ENCODE peak calls at places on chromosomes 7 and 10, in four cellular contexts. A, V, J and X are unnamed samples.

GRCh38 chr10:7364474-7364873 is 46.4 kb downstream of the SFMBT2 start:
- DNase-seq in J (no peak), V (no peak), A (no peak), X (no peak)

GRCh38 chr10:35641430-35642015 is 573 bp downstream of the FZD8 start:
- DNase-seq in V (no peak), A (no peak), J (peak; percentile 49), X (peak; percentile 28)

GRCh38 chr10:110446277-110446676 is 51.4 kb upstream of the DUSP5 start:
- DNase-seq in J (no peak), V (no peak), A (no peak), X (no peak)

GRCh38 chr7:103446046-103446520 is at the start of gene SLC26A5:
- DNase-seq in V (no peak), A (no peak), J (peak; percentile 63), X (peak; percentile 70)

GRCh38 chr7:101362334-101363195 is at the start of gene COL26A1:
- DNase-seq in J (no peak), V (no peak), A (no peak), X (peak; percentile 68)

GRCh38 chr7:5479133-5479745 is 55.6 kb upstream of the TNRC18 start:
- DNase-seq in J (no peak), V (no peak), A (no peak), X (no peak)

GRCh38 chr7:104552102-104552501 is 223.7 kb downstream of the LHFPL3 start:
- DNase-seq in A (no peak), V (peak; percentile 31), J (peak; percentile 60), X (peak; percentile 75)

GRCh38 chr7:96151889-96152288 is 170.0 kb downstream of the SLC25A13 start:
- DNase-seq in V (no peak), J (no peak), A (no peak), X (no peak)

GRCh38 chr7:106986450-106986977 is 58.0 kb upstream of the PRKAR2B start:
- DNase-seq in V (no peak), A (no peak), J (peak; percentile 91), X (no peak)

GRCh38 chr7:48887500-48887899 is 36.8 kb upstream of the CDC14C start:
- DNase-seq in J (no peak), A (no peak), V (no peak), X (no peak)

GRCh38 chr10:50557130-50557682 is 66.5 kb downstream of the SGMS1 start:
- DNase-seq in J (no peak), A (no peak), V (no peak), X (no peak)

GRCh38 chr7:73823873-73824597 is 6.8 kb upstream of the CLDN4 start:
- DNase-seq in A (no peak), J (no peak), V (no peak), X (no peak)

GRCh38 chr7:73823257-73823656 is 7.5 kb upstream of the CLDN4 start:
- DNase-seq in J (no peak), V (no peak), A (no peak), X (no peak)

GRCh38 chr7:73820013-73820412 is 10.8 kb upstream of the CLDN4 start:
- DNase-seq in A (no peak), V (no peak), J (no peak), X (no peak)

GRCh38 chr7:73824986-73825385 is 5.8 kb upstream of the CLDN4 start:
- DNase-seq in J (no peak), V (no peak), A (no peak), X (no peak)

GRCh38 chr7:73822319-73823173 is 8.2 kb upstream of the CLDN4 start:
- DNase-seq in A (no peak), V (peak; percentile 50), J (peak; percentile 96), X (no peak)
- TF ChIP-seq ATF2 in A (no peak), V (no peak), J (no peak), X (no peak)

DNA sequence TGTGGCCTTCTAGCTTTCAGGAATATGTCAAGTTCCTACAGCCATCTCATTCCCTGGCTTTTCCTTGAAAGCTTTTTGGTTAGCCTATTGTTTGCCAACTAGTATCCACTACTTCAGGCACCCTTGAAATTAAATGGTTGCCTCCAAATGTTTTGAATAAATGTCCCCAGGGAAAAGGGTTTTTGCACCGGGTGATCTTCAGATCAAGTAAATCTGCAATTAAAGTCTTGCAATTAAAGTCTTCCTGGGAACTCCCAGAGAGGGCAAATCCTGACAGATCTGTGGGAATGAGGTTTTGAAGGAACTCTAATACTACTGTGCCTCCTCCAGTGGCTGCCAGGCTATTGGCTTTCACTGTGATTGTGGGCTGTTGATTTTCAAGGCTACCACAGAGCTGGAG is 17.7 kb upstream of the ZNRF2 start:
- DNase-seq in V (no peak), A (no peak), J (no peak), X (no peak)
- TF ChIP-seq TCF7 in V (no peak), A (no peak), J (no peak), X (no peak)

GRCh38 chr10:132099701-132100481 is 34.1 kb downstream of the JAKMIP3 start:
- DNase-seq in J (no peak), A (no peak), V (no peak), X (no peak)
- TF ChIP-seq ATF2 in J (no peak), A (no peak), V (no peak), X (no peak)

DNA sequence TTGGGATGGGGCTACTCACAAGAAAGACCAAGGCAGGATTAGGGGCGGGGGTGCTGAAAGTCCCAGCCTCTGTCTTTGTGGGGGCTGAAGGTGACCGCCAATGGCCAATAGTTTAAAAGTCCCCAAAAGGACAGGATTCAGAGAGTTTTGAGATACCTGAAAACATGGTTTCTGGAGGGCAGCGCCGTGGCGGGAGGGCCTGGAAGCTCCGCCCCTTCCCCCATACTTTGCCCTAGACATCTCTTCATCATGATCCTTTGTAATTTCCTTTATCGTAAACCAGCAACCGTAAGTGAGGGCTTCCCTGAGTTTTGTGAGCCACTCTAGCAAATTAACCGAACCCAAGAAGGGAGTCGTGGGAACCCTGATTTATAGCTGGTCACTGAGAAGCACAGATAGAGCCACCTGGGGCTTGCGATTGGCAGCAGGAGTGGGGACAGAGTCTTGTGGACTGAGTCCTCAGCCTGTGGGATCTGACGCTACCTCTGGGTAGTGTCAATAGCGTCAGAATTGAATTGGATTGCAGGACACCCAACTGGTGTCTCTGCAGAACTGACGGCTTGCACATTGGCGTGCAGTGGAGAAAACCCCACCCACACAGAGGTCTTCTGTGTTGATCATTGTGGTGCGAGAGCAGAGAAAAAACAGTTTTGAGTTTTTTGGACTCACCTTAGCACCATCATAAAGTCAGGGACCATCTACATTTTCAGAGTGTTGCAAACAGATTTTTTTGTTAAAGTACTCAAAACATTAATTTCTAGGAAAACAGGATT is 169.3 kb downstream of the USP6NL start:
- DNase-seq in J (peak; percentile 29), V (no peak), A (no peak), X (no peak)
- TF ChIP-seq TCF7 in J (no peak), V (no peak), A (no peak), X (no peak)